ENCODE peak calls at places on chromosomes 11 and 22, in four cellular contexts. M is neuronal stem cell, S is trophoblast cell, X is IMR-90. K is an unnamed sample.
A peak's percentile ranks its signal among the peaks of the same experiment; 100 is the strongest.

GRCh38 chr11:57164317-57164716 is 17.4 kb upstream of the LRRC55 start:
- DNase-seq in M (no peak), X (no peak), S (no peak), K (no peak)

GRCh38 chr11:2903672-2904011 is 18.1 kb upstream of the CDKN1C start:
- DNase-seq in S (no peak), M (no peak), X (no peak), K (no peak)

GRCh38 chr11:124329787-124330478 is 9.9 kb upstream of the OR8D2 start:
- DNase-seq in S (no peak), X (peak; percentile 2), M (no peak), K (no peak)

GRCh38 chr22:19942071-19942885 is 660 bp upstream of the TXNRD2 start:
- DNase-seq in X (peak; percentile 69), S (no peak), M (no peak), K (no peak)

GRCh38 chr11:60887531-60887930 is 18.9 kb downstream of the PRPF19 start:
- DNase-seq in S (peak; percentile 25), M (peak; percentile 24), X (peak; percentile 61), K (peak; percentile 72)

GRCh38 chr11:131904756-131905155 is 534.3 kb downstream of the NTM start:
- DNase-seq in M (no peak), S (no peak), X (no peak), K (peak; percentile 93)

GRCh38 chr22:48449466-48450187 is 1378.0 kb downstream of the BRD1 start:
- DNase-seq in X (no peak), M (no peak), S (no peak), K (no peak)

GRCh38 chr11:1055990-1056771 is 18.5 kb upstream of the MUC2 start:
- DNase-seq in M (no peak), S (no peak), X (no peak), K (no peak)

GRCh38 chr11:44596541-44597276 is 31.2 kb downstream of the CD82 start:
- DNase-seq in X (no peak), S (no peak), M (no peak), K (peak; percentile 13)

GRCh38 chr22:39535831-39536449 is 3.4 kb upstream of the RPS19BP1 start:
- DNase-seq in M (no peak), X (no peak), S (no peak), K (no peak)

GRCh38 chr11:127103586-127104388 is 103.2 kb upstream of the KIRREL3 start:
- DNase-seq in M (no peak), X (no peak), S (no peak), K (no peak)

GRCh38 chr11:62392944-62393628 is 25.7 kb upstream of the SCGB1A1 start:
- DNase-seq in S (no peak), X (no peak), M (no peak), K (no peak)

GRCh38 chr11:2416765-2417164 is 16.2 kb downstream of the TSSC4 start:
- DNase-seq in S (no peak), M (no peak), X (no peak), K (no peak)

GRCh38 chr11:1652778-1653540 is 23.4 kb downstream of the KRTAP5-5 start:
- DNase-seq in M (peak; percentile 78), X (peak; percentile 29), S (peak; percentile 53), K (peak; percentile 62)

GRCh38 chr11:96113100-96113710 is 189.3 kb upstream of the MTMR2 start:
- DNase-seq in X (peak; percentile 77), S (no peak), M (no peak), K (no peak)

DNA sequence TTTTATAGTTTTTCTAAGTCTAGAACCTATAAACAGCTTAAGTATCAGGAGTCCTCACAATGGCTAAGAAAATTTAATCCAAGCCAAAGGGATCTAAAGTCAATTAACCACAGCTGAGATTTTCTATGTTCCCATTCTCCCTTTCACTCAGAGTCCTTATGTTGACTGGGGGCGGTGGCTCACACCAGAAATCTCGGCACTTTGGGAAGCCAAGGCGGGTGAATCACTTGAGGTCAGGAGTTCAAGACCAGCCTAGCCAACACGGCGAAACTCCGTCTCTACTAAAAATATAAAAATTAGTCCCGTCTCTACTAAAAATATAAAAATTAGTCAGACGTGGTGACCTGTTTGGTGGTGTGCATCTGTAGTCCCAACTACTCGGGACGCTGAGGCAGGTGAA is 6.9 kb downstream of the RDX start:
- DNase-seq in M (no peak), X (no peak), S (no peak), K (no peak)
- H3K4me3 ChIP-seq in M (no peak overlapping the region), X (no peak overlapping the region), S (no peak overlapping the region), K (no peak overlapping the region)

DNA sequence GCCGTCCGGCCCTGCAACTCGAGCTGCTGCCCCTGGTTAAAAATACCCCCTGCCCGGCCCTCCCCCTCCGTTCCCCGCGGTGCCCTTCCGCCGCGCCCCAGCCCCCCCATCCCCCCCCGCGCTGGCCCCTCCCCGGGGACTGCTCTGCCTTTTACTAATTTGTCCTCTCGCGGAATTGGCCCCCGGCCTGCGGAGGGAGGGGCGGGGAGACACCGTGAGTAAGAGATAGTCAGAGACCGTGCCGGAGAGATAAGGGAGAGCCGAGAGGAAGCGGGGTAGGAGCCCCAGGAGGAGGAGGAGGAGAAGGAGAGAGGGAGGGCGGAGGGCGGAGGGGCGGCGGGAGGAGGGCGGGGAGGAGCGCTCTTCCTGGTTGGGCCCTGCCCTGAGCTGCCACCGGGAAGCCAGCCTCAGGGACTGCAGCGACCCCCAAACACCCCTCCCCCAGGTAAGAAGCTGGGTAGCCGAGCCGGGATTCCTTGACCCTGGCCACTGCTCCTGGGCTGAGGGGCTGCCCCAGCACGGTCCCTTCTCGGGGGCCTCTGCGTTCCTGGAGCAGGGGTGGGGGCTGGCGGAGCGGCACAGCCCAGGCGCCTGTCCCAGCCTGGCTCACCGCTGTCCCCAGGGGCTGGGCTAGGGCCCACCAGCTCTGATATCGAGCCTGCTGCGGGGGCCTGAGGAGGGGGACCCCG is at the start of gene CAPN1:
- DNase-seq in S (peak; percentile 72), M (peak; percentile 41), X (peak; percentile 89), K (peak; percentile 96)
- H2BK120ac ChIP-seq in S (peak within 1 kb of the TSS; percentile 94), M (peak within 1 kb of the TSS; percentile 96), X (peak within 1 kb of the TSS; percentile 59), K (peak within 1 kb of the TSS; percentile 86)

GRCh38 chr11:70112017-70112434 is 33.9 kb downstream of the ANO1 start:
- DNase-seq in X (no peak), M (no peak), S (no peak), K (peak; percentile 23)
- H3K4me3 ChIP-seq in X (no peak overlapping the region), M (no peak overlapping the region), S (no peak overlapping the region), K (no peak overlapping the region)

DNA sequence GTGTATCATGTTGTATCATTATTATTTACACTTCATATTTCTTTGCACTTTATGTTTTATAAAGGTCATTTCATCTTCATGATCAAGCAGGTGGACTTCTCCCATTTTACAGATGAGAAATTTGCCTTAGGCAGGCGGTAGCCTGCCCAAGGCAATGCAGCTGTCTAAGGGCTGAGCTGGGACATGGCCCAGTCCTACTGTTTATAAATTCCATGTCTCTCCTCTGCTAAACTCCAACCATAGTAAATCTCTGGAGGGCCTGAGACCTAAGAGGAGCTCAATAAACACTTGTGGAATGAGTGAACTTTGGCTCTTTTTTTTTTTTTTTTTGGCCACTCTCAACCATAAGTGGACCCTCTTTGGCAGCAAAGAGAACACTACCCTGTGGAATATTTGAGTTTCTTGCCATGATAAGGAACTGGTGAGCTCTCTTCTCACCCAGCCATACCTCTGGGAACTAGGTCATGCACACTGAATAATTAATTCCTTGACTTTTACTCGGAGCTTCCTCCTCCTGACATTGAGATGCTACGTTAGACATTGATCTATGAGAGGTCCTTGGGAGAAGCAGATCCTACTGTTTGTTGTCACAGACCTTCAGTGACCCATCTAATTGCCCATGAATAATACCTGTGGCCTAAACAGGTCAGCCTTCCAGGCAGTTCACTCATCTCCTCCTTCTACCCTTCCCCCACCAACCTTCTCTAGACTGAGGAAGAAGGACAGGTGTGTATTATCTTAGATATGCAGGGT is 30.0 kb downstream of the MICAL2 start:
- DNase-seq in S (peak; percentile 65), X (peak; percentile 52), M (no peak), K (no peak)
- H2BK120ac ChIP-seq in S (no peak overlapping the region), X (peak overlapping the region; percentile 50), M (no peak overlapping the region), K (no peak overlapping the region)

GRCh38 chr11:7252683-7253213 is 1.0 kb downstream of the SYT9 start:
- DNase-seq in M (peak; percentile 17), S (no peak), X (no peak), K (no peak)
- H3K4me3 ChIP-seq in M (peak overlapping the region; percentile 93), S (peak overlapping the region; percentile 65), X (no peak overlapping the region), K (peak overlapping the region; percentile 25)

GRCh38 chr22:30250039-30250565 is 3.5 kb upstream of the LIF start:
- DNase-seq in M (no peak), X (no peak), S (no peak), K (no peak)
- H2BK120ac ChIP-seq in M (no peak overlapping the region), X (peak overlapping the region; percentile 71), S (no peak overlapping the region), K (no peak overlapping the region)

GRCh38 chr11:114343493-114343892 is 47.3 kb downstream of the NNMT start:
- DNase-seq in X (no peak), S (no peak), M (no peak), K (no peak)

GRCh38 chr11:114343020-114343419 is 46.8 kb downstream of the NNMT start:
- DNase-seq in X (no peak), S (no peak), M (no peak), K (no peak)

GRCh38 chr11:114344494-114344893 is 48.3 kb downstream of the NNMT start:
- DNase-seq in M (no peak), X (no peak), S (no peak), K (no peak)

GRCh38 chr11:114342476-114342875 is 46.3 kb downstream of the NNMT start:
- DNase-seq in S (no peak), M (no peak), X (no peak), K (no peak)

DNA sequence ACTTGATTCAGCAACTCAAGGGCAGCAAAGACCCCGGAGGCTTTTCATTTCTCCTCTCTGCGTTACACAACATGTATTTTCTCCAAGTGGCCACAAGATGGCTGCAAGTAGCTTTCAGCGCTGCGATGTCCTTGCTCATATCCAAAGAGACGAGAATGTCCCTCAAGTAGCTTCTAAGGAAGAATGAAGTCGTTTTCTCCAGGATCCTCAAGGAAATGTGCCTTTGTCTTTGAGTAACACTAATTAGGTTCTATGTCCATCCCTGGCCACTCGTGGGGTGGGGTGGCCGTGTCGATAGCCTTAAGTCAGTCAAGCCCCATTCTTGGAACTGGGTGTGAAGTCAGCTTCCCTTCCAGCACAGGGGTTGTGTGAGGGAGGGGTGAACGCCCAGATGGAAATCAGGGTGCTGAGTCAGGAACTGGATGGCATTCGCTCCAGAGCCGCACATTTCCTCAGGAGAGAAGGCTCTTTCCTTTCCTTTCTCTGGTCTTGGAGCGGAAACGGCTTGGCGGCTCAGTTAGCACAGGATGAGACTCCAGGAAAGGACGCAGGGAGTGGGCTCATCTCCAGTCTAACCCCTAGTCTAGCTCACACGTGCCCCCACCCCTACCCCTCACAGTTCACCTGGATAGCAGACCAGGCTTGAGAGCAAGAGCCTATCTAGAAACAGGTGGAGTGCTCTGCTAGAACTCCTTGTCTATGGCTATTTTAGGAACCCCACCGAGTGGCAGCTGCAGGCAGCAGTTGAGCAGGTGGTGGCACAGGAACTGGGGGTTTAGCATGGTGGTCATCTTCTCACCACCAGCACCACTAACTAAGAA is 44.3 kb downstream of the NNMT start:
- DNase-seq in S (peak; percentile 37), M (peak; percentile 45), X (peak; percentile 82), K (peak; percentile 88)
- H3K4me3 ChIP-seq in S (no peak overlapping the region), M (no peak overlapping the region), X (no peak overlapping the region), K (no peak overlapping the region)

GRCh38 chr11:81673001-81673400 is 1060.7 kb downstream of the FAM181B start:
- DNase-seq in S (peak; percentile 1), X (no peak), M (no peak), K (peak; percentile 30)

GRCh38 chr11:81674211-81674610 is 1059.5 kb downstream of the FAM181B start:
- DNase-seq in M (no peak), S (no peak), X (no peak), K (peak; percentile 14)

GRCh38 chr11:81669944-81670526 is 1063.6 kb downstream of the FAM181B start:
- DNase-seq in M (no peak), S (no peak), X (no peak), K (no peak)
- H2BK120ac ChIP-seq in M (no peak overlapping the region), S (no peak overlapping the region), X (no peak overlapping the region), K (no peak overlapping the region)

GRCh38 chr11:64608260-64608538 is 17.2 kb downstream of the SLC22A12 start:
- DNase-seq in S (no peak), X (no peak), M (no peak), K (no peak)
- H3K4me3 ChIP-seq in S (no peak overlapping the region), X (no peak overlapping the region), M (no peak overlapping the region), K (no peak overlapping the region)

K was measured in mesendoderm.